ENCODE peak calls at places on chromosomes 13 and 19, in five cellular contexts. E, B, S, G and Q are unnamed samples. For H3K4me1, the result is how much of the 10 kb centered on the place peaks cover.

GRCh38 chr13:100382787-100383186 is 205.8 kb downstream of the GGACT start:
- DNase-seq in B (no peak), G (no peak), E (no peak), S (peak), Q (no peak)

GRCh38 chr13:98318263-98318878 is 141.3 kb upstream of the RNF113B start:
- DNase-seq in G (no peak), S (no peak), E (no peak), B (no peak), Q (no peak)

GRCh38 chr13:74596691-74597090 is 462.5 kb upstream of the KLF12 start:
- DNase-seq in S (no peak), B (no peak), E (no peak), G (no peak), Q (no peak)

GRCh38 chr19:8489591-8490394 is 12.6 kb downstream of the PRAM1 start:
- DNase-seq in G (no peak), E (no peak), S (no peak), B (no peak), Q (peak)

GRCh38 chr19:33344210-33344609 is 29.3 kb upstream of the CEBPG start:
- DNase-seq in E (no peak), S (peak), B (no peak), G (no peak), Q (no peak)

GRCh38 chr13:38542601-38543000 is 144.3 kb upstream of the FREM2 start:
- DNase-seq in B (no peak), S (peak), E (no peak), G (no peak), Q (no peak)

GRCh38 chr13:39317284-39317683 is 279.0 kb downstream of the NHLRC3 start:
- DNase-seq in E (no peak), B (no peak), S (peak), G (no peak), Q (no peak)

GRCh38 chr13:61247149-61247936 is 168.3 kb downstream of the PCDH20 start:
- DNase-seq in E (no peak), G (no peak), B (no peak), S (no peak), Q (no peak)

GRCh38 chr13:102812616-102813287 is 13.8 kb downstream of the BIVM start:
- DNase-seq in G (no peak), B (no peak), E (no peak), S (peak), Q (no peak)

GRCh38 chr19:3452456-3453068 is 27.8 kb downstream of the SMIM24 start:
- DNase-seq in S (no peak), B (no peak), G (no peak), E (peak), Q (no peak)

DNA sequence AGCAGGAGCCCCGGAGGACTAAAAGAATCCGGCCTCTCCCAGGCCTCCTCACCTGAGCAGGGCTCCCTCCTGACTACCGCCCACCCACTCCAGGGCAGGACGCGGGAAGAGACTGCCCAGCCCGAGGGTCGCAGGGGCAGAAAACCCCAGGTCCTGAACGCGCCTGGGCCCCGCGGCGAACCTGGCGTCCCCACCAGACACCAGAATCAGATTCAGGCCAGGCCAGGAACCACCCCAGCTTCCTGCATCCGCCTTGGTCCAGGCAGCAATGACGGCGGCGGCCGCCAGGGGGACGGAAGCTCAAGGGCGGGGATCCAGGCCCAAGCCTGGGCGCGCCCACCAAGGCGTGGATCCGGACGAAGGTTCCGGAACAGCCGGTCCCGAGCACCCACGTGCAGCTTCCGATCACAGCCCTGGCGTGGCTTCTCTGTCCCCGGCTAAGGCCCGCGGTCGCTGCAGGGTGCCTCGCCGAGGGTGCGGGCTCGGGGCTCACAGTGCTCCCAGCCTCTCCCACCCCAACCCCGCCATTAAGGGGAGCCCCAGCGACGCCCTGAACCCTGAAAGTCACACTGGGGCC is 3.6 kb downstream of the LGALS7 start:
- DNase-seq in S (peak), E (peak), G (peak), B (peak), Q (peak)
- H3K4me3 ChIP-seq in S (peak), E (no peak), G (peak), B (peak), Q (no peak)

GRCh38 chr13:19083340-19083739 is 98.3 kb downstream of the TUBA3C start:
- DNase-seq in E (no peak), B (no peak), G (no peak), S (no peak), Q (no peak)

GRCh38 chr13:19089315-19089714 is 92.3 kb downstream of the TUBA3C start:
- DNase-seq in B (no peak), S (no peak), E (peak), G (no peak), Q (no peak)

GRCh38 chr13:19085876-19086275 is 95.7 kb downstream of the TUBA3C start:
- DNase-seq in B (no peak), G (no peak), E (no peak), S (no peak), Q (no peak)

GRCh38 chr13:19088416-19088815 is 93.2 kb downstream of the TUBA3C start:
- DNase-seq in E (no peak), B (no peak), S (no peak), G (no peak), Q (no peak)

DNA sequence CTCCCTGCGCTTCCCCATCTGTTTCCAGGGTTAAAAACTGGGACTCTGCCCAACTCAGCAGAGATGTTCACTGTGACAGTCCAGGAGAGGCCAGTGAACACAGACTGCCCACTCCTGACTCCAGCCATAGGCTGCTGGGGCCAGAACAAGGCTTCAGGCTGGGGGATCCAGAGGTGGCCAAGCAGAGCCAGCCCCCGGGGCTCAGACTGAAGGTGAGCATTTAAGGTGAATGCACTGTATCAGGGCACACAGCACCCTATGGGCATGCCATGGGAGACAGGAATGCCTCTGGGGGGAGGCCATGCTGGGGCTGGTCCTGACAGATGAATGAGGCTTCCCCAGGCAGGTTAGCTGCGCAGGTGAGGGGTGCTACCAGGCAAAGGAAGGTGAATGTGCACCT is 96.4 kb downstream of the TUBA3C start:
- DNase-seq in G (no peak), B (no peak), E (no peak), S (no peak), Q (no peak)
- H3K27ac ChIP-seq in G (no peak), B (no peak), E (no peak), S (no peak), Q (no peak)

GRCh38 chr19:46745521-46746280 is at the start of gene FKRP:
- DNase-seq in B (no peak), G (peak), E (peak), S (peak), Q (no peak)
- H3K4me1 ChIP-seq in B (under half), G (under half), E (under half), S (under half), Q (under half)

GRCh38 chr19:17556995-17557394 is 1.5 kb downstream of the COLGALT1 start:
- DNase-seq in G (no peak), E (no peak), B (no peak), S (no peak), Q (no peak)
- H3K4me3 ChIP-seq in G (no peak), E (no peak), B (no peak), S (peak), Q (no peak)

GRCh38 chr19:10577951-10578350 is 9.2 kb downstream of the AP1M2 start:
- DNase-seq in S (no peak), G (no peak), E (no peak), B (no peak), Q (no peak)
- H3K27ac ChIP-seq in S (no peak), G (no peak), E (no peak), B (no peak), Q (no peak)

DNA sequence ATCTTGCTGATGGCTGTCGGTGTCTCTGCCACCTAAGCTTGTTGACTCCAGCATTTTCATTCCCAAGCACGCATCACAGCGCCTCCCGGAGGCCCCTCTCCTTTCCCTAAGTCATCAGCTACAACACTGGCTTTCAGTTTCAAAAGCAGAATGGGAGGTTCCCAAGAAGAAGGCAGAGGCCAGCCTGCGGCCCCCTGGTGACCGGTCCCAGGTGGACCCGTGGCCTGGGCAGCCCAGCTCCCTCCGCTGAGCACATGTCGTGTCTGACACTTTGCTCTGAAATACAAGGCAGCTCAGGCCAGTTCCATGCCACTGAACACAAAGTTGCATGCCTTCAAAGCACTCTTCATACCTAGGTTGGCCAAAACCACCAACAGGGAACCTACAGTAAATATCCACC is 8.5 kb downstream of the MLLT1 start:
- DNase-seq in E (peak), G (no peak), B (no peak), S (peak), Q (no peak)
- H3K4me1 ChIP-seq in E (half or more), G (under half), B (under half), S (half or more), Q (half or more)

DNA sequence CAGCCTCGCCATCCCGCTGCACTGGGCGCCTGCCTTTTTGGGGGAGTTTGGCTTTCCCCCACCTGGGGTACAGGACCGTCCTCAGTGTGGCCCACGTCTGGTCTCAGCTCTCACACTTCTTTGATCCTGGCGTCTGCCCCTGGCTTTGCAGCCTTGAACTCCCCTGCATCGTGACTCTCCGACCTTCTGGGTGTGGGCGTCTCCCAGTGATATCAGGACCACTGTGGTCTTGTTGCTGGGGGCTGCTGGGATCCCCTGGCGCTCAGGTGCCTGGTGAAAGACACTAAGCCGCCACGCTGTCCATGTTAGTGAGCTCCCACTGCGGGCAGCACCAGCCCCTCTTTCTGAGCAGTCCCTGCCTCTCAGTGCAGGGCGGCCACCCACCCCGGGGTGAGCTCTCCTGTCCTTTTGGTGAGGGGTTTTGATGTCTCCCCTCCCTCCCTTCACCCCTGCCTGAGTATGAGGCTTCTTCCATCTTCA is 1.3 kb downstream of the CNOT3 start:
- DNase-seq in B (no peak), E (no peak), S (no peak), G (no peak), Q (no peak)
- H3K4me3 ChIP-seq in B (peak), E (peak), S (peak), G (peak), Q (peak)

GRCh38 chr19:45782162-45782623 is at the start of gene DMPK:
- DNase-seq in E (peak), G (no peak), B (no peak), S (peak), Q (no peak)
- H3K27ac ChIP-seq in E (peak), G (no peak), B (peak), S (peak), Q (no peak)

GRCh38 chr13:23506821-23507210 is 63.4 kb upstream of the TNFRSF19 start:
- DNase-seq in S (peak), G (no peak), B (no peak), E (peak), Q (no peak)
- H3K4me1 ChIP-seq in S (half or more), G (under half), B (under half), E (under half), Q (under half)

DNA sequence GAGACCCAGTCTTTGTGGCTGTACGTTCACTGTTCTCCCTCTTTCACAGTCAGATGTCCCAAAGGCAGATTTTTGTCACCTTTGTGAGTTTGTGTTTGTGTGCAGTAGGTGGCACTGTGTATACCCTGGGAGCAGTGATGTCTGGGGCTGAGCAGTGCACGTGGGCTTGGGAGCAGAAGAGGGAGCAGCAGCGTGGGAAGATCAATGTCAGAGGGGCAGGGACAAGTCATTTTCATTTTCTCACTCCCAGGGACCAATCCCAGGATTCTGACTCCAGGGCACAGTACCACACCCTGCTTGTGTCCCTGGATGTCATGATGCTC is 2.0 kb upstream of the PSG6 start:
- DNase-seq in E (no peak), G (no peak), S (peak), B (no peak), Q (no peak)
- H3K4me3 ChIP-seq in E (no peak), G (no peak), S (no peak), B (no peak), Q (no peak)